ENCODE peak calls at places on chromosomes 11 and 22, in four cellular contexts. V is HEK293T; D is activated CD4-positive, alpha-beta T cell treated with anti-CD3 and anti-CD28 coated beads, Interleukin-2, amount 10 ng/mL, durations not matched to agents 7 days and 5 days; T is ureter. N is an unnamed sample.

GRCh38 chr22:31173386-31174145 is 13.6 kb downstream of the RNF185 start:
- DNase-seq in V (no peak), T (no peak), D (no peak), N (no peak)

GRCh38 chr11:80136991-80137390 is 696.2 kb upstream of the TENM4 start:
- DNase-seq in D (no peak), T (no peak), V (no peak), N (no peak)

GRCh38 chr22:23245799-23246136 is 65.5 kb downstream of the BCR start:
- DNase-seq in T (no peak), V (no peak), D (no peak), N (no peak)

GRCh38 chr11:111378773-111379499 is at the start of gene POU2AF1:
- DNase-seq in V (no peak), T (no peak), D (peak), N (no peak)

GRCh38 chr11:128903248-128904041 is 12.3 kb downstream of the KCNJ5 start:
- DNase-seq in T (no peak), D (no peak), V (no peak), N (no peak)

GRCh38 chr11:37264060-37264459 is 666.0 kb upstream of the RAG2 start:
- DNase-seq in T (no peak), D (no peak), V (no peak), N (no peak)

GRCh38 chr11:10483584-10483983 is 28.5 kb downstream of the AMPD3 start:
- DNase-seq in D (no peak), T (no peak), V (no peak), N (no peak)

GRCh38 chr11:86784247-86784681 is 16.1 kb upstream of the PRSS23 start:
- DNase-seq in D (no peak), V (no peak), T (no peak), N (no peak)

GRCh38 chr11:106077609-106078517 is at the start of gene AASDHPPT:
- DNase-seq in T (no peak), D (no peak), V (peak), N (peak)

GRCh38 chr11:68822546-68822945 is 19.2 kb downstream of the CPT1A start:
- DNase-seq in V (no peak), D (no peak), T (no peak), N (no peak)

GRCh38 chr22:36323855-36324331 is 63.9 kb downstream of the MYH9 start:
- DNase-seq in V (no peak), T (no peak), D (no peak), N (no peak)

GRCh38 chr11:72058416-72059034 is 21.8 kb downstream of the NUMA1 start:
- DNase-seq in T (no peak), V (no peak), D (no peak), N (no peak)

GRCh38 chr11:127898422-127899365 is 688.7 kb downstream of the ETS1 start:
- DNase-seq in V (no peak), T (no peak), D (no peak), N (no peak)

GRCh38 chr22:40547729-40548143 is 88.8 kb downstream of the MRTFA start:
- DNase-seq in T (no peak), V (no peak), D (no peak), N (no peak)

GRCh38 chr22:37082251-37082650 is 27.3 kb downstream of the TMPRSS6 start:
- DNase-seq in D (peak), V (no peak), T (no peak), N (no peak)

GRCh38 chr22:37563153-37564081 is 3.1 kb downstream of the CDC42EP1 start:
- DNase-seq in T (peak), D (no peak), V (no peak), N (peak)

GRCh38 chr22:47918276-47918928 is 1156.0 kb downstream of the TBC1D22A start:
- DNase-seq in T (no peak), D (peak), V (no peak), N (no peak)

GRCh38 chr11:68150029-68150428 is 28.8 kb upstream of the CHKA start:
- DNase-seq in T (peak), V (no peak), D (no peak), N (peak)

GRCh38 chr11:94120946-94121345 is 7.7 kb upstream of the PANX1 start:
- DNase-seq in V (no peak), T (no peak), D (no peak), N (no peak)

GRCh38 chr11:11025087-11025486 is 167.2 kb upstream of the ZBED5 start:
- DNase-seq in T (no peak), V (no peak), D (no peak), N (no peak)

GRCh38 chr11:76152086-76152658 is 54.1 kb downstream of the WNT11 start:
- DNase-seq in D (peak), T (peak), V (peak), N (peak)

GRCh38 chr11:83056204-83056603 is 15.5 kb downstream of the RAB30 start:
- DNase-seq in V (no peak), D (no peak), T (no peak), N (no peak)

GRCh38 chr22:24236656-24237055 is 8.2 kb downstream of the GGT5 start:
- DNase-seq in V (no peak), D (no peak), T (no peak), N (no peak)

GRCh38 chr22:40107244-40107643 is 70.5 kb upstream of the TNRC6B start:
- DNase-seq in D (no peak), V (no peak), T (no peak), N (no peak)

GRCh38 chr11:73493838-73494598 is 103.9 kb downstream of the FAM168A start:
- DNase-seq in V (no peak), T (no peak), D (no peak), N (no peak)

GRCh38 chr11:66970808-66971442 is 4.2 kb upstream of the C11orf86 start:
- DNase-seq in D (no peak), T (peak), V (no peak), N (no peak)

GRCh38 chr11:66266378-66267038 is 1.9 kb upstream of the RAB1B start:
- DNase-seq in T (no peak), V (no peak), D (no peak), N (no peak)

GRCh38 chr11:6315811-6316425 is 4.4 kb downstream of the CAVIN3 start:
- DNase-seq in D (peak), V (peak), T (peak), N (peak)

GRCh38 chr11:74685905-74686304 is 45.3 kb downstream of the CHRDL2 start:
- DNase-seq in D (no peak), V (no peak), T (no peak), N (no peak)

GRCh38 chr22:30128511-30128910 is 48.2 kb downstream of the HORMAD2 start:
- DNase-seq in D (no peak), V (no peak), T (no peak), N (no peak)

GRCh38 chr22:17201285-17201945 is 17.8 kb downstream of the ADA2 start:
- DNase-seq in V (no peak), T (no peak), D (no peak), N (no peak)

GRCh38 chr11:9574806-9575530 is 1.5 kb downstream of the WEE1 start:
- DNase-seq in T (peak), V (peak), D (peak), N (peak)

GRCh38 chr11:17403977-17404759 is 15.7 kb upstream of the KCNJ11 start:
- DNase-seq in T (no peak), D (no peak), V (no peak), N (no peak)

GRCh38 chr11:123519055-123519796 is 89.2 kb downstream of the GRAMD1B start:
- DNase-seq in T (no peak), D (no peak), V (no peak), N (no peak)

GRCh38 chr11:8283510-8284272 is 20.0 kb upstream of the LMO1 start:
- DNase-seq in V (peak), T (peak), D (no peak), N (no peak)

GRCh38 chr11:55852141-55852540 is 13.6 kb downstream of the OR5D16 start:
- DNase-seq in V (no peak), D (no peak), T (no peak), N (no peak)

GRCh38 chr11:31870609-31871309 is 59.6 kb upstream of the PAX6 start:
- DNase-seq in D (peak), T (no peak), V (peak), N (peak)

N was measured in stomach.